ENCODE peak calls at places on chromosomes 3 and 15, in eight cellular contexts. T, R, Z, S, H, X, L and A are unnamed samples.

GRCh38 chr3:40185029-40185695 is 124.3 kb upstream of the EIF1B start:
- DNase-seq in T (no peak), R (no peak), Z (no peak), S (no peak), H (no peak), X (no peak), L (no peak), A (no peak)

GRCh38 chr3:16174389-16174788 is at the start of gene GALNT15:
- DNase-seq in T (peak), R (peak), Z (no peak), S (no peak), H (no peak), X (no peak), L (peak), A (peak)

GRCh38 chr3:62415312-62415791 is 42.0 kb upstream of the FEZF2 start:
- DNase-seq in T (no peak), R (no peak), Z (no peak), S (no peak), H (no peak), X (no peak), L (no peak), A (peak)

GRCh38 chr15:98154863-98155262 is 194.4 kb downstream of the ARRDC4 start:
- DNase-seq in T (peak), R (no peak), Z (no peak), S (no peak), H (no peak), X (peak), L (no peak), A (peak)

GRCh38 chr3:41600616-41601015 is 361.3 kb downstream of the ULK4 start:
- DNase-seq in T (peak), R (no peak), Z (no peak), S (no peak), H (no peak), X (no peak), L (no peak), A (peak)

GRCh38 chr3:32973982-32974381 is 22.5 kb downstream of the CCR4 start:
- DNase-seq in T (peak), R (no peak), Z (peak), S (no peak), H (no peak), X (no peak), L (no peak), A (peak)

GRCh38 chr15:97023131-97023844 is 692.8 kb downstream of the NR2F2 start:
- DNase-seq in T (peak), R (no peak), Z (no peak), S (no peak), H (no peak), X (no peak), L (no peak), A (peak)

GRCh38 chr3:46380471-46381215 is 9.9 kb downstream of the CCR5 start:
- DNase-seq in T (no peak), R (no peak), Z (no peak), S (no peak), H (no peak), X (no peak), L (no peak), A (peak)

DNA sequence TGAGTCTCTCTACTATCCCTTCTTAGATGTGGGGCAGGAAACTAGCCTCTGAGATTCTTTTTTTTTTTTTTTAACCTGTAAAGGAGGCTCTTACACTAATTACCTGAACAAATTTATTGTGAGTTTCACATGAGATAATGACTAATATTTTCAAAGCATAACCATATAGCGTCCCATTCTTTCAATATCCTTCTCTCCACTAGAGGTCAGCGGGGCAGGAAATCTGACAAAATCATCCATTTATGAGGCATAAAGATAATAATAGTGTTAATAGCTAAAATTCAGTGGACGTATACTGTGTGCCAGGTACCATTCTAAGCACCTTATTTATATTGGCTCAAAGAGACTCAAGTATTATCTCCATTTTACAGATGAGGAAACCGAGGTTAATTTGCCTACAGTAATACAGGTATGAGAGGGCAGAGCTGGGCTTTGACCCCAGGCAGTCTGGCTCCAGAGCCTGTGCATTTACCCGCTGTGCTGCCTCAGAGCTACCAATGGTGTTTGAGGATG is 16.3 kb upstream of the SMAD6 start:
- DNase-seq in T (no peak), R (no peak), Z (no peak), S (no peak), H (no peak), X (peak), L (no peak), A (peak)
- TF ChIP-seq CTCF in T (peak), R (no peak), Z (peak), S (peak), H (peak), X (peak), L (no peak), A (peak)

GRCh38 chr3:178059124-178059523 is 477.1 kb upstream of the KCNMB2 start:
- DNase-seq in T (no peak), R (no peak), Z (no peak), S (no peak), H (no peak), X (no peak), L (no peak), A (peak)

GRCh38 chr3:178062126-178062525 is 474.1 kb upstream of the KCNMB2 start:
- DNase-seq in T (no peak), R (no peak), Z (no peak), S (no peak), H (no peak), X (no peak), L (no peak), A (no peak)

GRCh38 chr3:178060406-178060805 is 475.8 kb upstream of the KCNMB2 start:
- DNase-seq in T (no peak), R (no peak), Z (no peak), S (no peak), H (no peak), X (no peak), L (peak), A (peak)

GRCh38 chr3:178058629-178059028 is 477.6 kb upstream of the KCNMB2 start:
- DNase-seq in T (no peak), R (no peak), Z (no peak), S (no peak), H (no peak), X (no peak), L (no peak), A (peak)

DNA sequence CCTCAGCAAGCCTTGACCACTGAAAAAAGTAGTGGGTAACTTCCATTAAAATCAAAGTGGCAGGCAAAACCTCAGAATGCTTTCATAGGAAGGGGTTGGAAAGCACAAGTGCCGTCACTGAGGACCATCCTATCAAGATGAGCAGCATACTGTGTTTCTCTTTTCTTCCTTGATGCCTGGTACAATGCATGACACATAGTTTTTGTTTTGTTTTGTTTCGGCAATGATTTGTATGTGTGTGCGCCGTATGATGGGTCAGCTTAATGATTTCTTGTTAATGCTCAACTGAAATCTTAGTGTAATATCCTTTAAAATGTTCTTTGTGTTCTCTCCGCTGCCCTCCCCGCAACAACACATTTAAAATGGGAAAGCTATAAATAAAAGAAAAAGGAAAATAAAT is 476.4 kb upstream of the KCNMB2 start:
- DNase-seq in T (no peak), R (no peak), Z (no peak), S (no peak), H (no peak), X (no peak), L (no peak), A (no peak)
- H3K4me3 ChIP-seq in T (no peak), R (no peak), Z (no peak), S (no peak), H (no peak), X (no peak), L (no peak), A (no peak)

DNA sequence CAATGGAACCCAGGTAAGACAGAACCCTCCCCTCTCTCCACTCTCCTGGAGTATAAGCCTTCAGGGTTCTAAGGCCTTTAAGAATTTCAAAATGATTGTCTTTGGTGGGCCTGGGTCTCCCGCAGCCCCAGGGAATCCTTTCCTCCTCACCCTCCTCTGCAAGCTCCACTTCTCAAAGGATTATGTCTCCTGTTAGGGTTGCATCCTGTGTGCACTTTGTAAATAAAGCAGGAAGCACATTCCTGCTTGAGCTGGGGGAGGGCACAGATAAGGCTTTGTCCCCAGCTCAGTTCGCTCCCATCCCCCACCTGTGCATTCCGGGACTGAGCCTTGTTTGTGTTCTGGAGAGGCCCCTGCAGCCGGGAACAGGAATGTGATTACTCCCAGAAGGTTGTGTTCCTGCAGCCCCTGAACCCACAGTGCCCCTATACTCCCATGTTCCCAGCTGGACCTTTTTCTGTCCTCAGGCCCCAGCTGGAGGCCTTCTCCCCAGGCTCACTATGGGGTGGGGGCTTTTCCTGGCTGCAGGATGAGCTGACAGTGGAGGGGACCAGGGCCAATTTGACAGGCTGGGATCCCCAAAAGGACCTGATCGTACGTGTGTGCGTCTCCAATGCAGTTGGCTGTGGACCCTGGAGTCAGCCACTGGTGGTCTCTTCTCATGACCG is 9.5 kb downstream of the TYRO3 start:
- DNase-seq in T (no peak), R (no peak), Z (no peak), S (no peak), H (peak), X (no peak), L (no peak), A (peak)
- TF ChIP-seq CTCF in T (no peak), R (no peak), Z (no peak), S (no peak), H (peak), X (no peak), L (no peak), A (no peak)

GRCh38 chr15:95912280-95912625 is 418.2 kb upstream of the NR2F2 start:
- DNase-seq in T (no peak), R (no peak), Z (no peak), S (no peak), H (no peak), X (peak), L (no peak), A (no peak)

GRCh38 chr15:95916568-95916967 is 413.9 kb upstream of the NR2F2 start:
- DNase-seq in T (no peak), R (no peak), Z (no peak), S (no peak), H (no peak), X (no peak), L (no peak), A (no peak)

GRCh38 chr15:95912728-95913127 is 417.8 kb upstream of the NR2F2 start:
- DNase-seq in T (no peak), R (no peak), Z (no peak), S (no peak), H (no peak), X (no peak), L (no peak), A (no peak)

GRCh38 chr15:95911570-95912279 is 418.8 kb upstream of the NR2F2 start:
- DNase-seq in T (no peak), R (no peak), Z (no peak), S (no peak), H (no peak), X (no peak), L (no peak), A (no peak)

DNA sequence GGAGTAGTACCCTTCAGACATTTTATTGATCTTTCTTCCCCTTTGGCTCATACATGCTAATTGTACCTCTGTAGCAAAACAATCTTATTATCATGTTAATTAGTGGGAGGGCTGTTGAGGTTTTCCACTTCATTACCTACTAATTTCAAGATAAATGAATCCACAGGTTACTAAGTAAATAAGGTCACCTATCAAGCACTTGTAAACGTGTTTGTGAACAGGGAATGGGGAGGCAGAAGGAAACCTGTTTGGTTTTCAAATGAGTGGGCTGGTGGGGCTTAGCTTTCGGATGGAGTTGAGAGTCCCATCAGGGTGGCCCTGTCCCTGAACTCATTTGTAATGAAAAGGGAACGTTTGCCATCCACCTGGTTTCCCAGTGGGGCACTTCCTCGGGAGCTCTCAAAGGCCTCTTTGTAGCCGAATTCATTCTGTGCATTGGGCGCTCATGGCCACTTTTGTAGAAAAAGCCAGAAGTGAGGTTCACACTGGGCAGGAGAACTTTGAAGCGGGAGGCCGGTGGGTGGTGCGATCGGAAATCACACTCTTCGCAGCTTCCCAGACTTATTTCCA is 419.8 kb upstream of the NR2F2 start:
- DNase-seq in T (no peak), R (no peak), Z (no peak), S (no peak), H (no peak), X (no peak), L (no peak), A (no peak)
- H3K4me3 ChIP-seq in T (no peak), R (no peak), Z (no peak), S (no peak), H (no peak), X (no peak), L (no peak), A (no peak)